ENCODE peak calls at places on chromosomes 7 and 10, in six cellular contexts. One of them, this sample, is unnamed.

GRCh38 chr10:32795598-32796183 is 162.3 kb downstream of the ITGB1 start:
- DNase-seq in H1: no peak
- DNase-seq in IMR-90: peak
- DNase-seq in neuronal stem cell: peak
- DNase-seq in H9: no peak
- DNase-seq in mesenchymal stem cell: peak
- DNase-seq in this sample: peak

GRCh38 chr10:78851652-78852051 is 217.1 kb upstream of the ZMIZ1 start:
- DNase-seq in H1: no peak
- DNase-seq in IMR-90: no peak
- DNase-seq in neuronal stem cell: no peak
- DNase-seq in H9: no peak
- DNase-seq in mesenchymal stem cell: no peak
- DNase-seq in this sample: peak

GRCh38 chr10:117001144-117001543 is 3.8 kb downstream of the SHTN1 start:
- DNase-seq in H1: no peak
- DNase-seq in IMR-90: no peak
- DNase-seq in neuronal stem cell: no peak
- DNase-seq in H9: no peak
- DNase-seq in mesenchymal stem cell: no peak
- DNase-seq in this sample: no peak

GRCh38 chr7:149787428-149788299 is 14.3 kb upstream of the ZNF467 start:
- DNase-seq in H1: no peak
- DNase-seq in IMR-90: no peak
- DNase-seq in neuronal stem cell: no peak
- DNase-seq in H9: peak
- DNase-seq in mesenchymal stem cell: no peak
- DNase-seq in this sample: peak

GRCh38 chr7:36348256-36348655 is 41.4 kb upstream of the ANLN start:
- DNase-seq in H1: no peak
- DNase-seq in IMR-90: peak
- DNase-seq in neuronal stem cell: no peak
- DNase-seq in H9: no peak
- DNase-seq in mesenchymal stem cell: peak
- DNase-seq in this sample: no peak

GRCh38 chr7:142859829-142860228 is 5.0 kb downstream of the EPHB6 start:
- DNase-seq in H1: no peak
- DNase-seq in IMR-90: peak
- DNase-seq in neuronal stem cell: no peak
- DNase-seq in H9: no peak
- DNase-seq in mesenchymal stem cell: peak
- DNase-seq in this sample: no peak

GRCh38 chr7:100485514-100485913 is 1.8 kb downstream of the NYAP1 start:
- DNase-seq in H1: no peak
- DNase-seq in IMR-90: no peak
- DNase-seq in neuronal stem cell: no peak
- DNase-seq in H9: no peak
- DNase-seq in mesenchymal stem cell: peak
- DNase-seq in this sample: no peak

GRCh38 chr10:59108886-59109288 is 67.6 kb upstream of the PHYHIPL start:
- DNase-seq in H1: no peak
- DNase-seq in IMR-90: no peak
- DNase-seq in neuronal stem cell: no peak
- DNase-seq in H9: no peak
- DNase-seq in mesenchymal stem cell: no peak
- DNase-seq in this sample: no peak

GRCh38 chr7:66255533-66256100 is 50.5 kb downstream of the TPST1 start:
- DNase-seq in H1: no peak
- DNase-seq in IMR-90: peak
- DNase-seq in neuronal stem cell: no peak
- DNase-seq in H9: no peak
- DNase-seq in mesenchymal stem cell: peak
- DNase-seq in this sample: no peak

GRCh38 chr7:116403265-116403664 is 96.3 kb upstream of the CAV2 start:
- DNase-seq in H1: no peak
- DNase-seq in IMR-90: peak
- DNase-seq in neuronal stem cell: no peak
- DNase-seq in H9: no peak
- DNase-seq in mesenchymal stem cell: no peak
- DNase-seq in this sample: no peak

GRCh38 chr7:55526770-55527169 is 45.5 kb downstream of the VOPP1 start:
- DNase-seq in H1: no peak
- DNase-seq in IMR-90: no peak
- DNase-seq in neuronal stem cell: peak
- DNase-seq in H9: peak
- DNase-seq in mesenchymal stem cell: no peak
- DNase-seq in this sample: peak

GRCh38 chr7:77653572-77653971 is 42.7 kb upstream of the RSBN1L start:
- DNase-seq in H1: no peak
- DNase-seq in IMR-90: no peak
- DNase-seq in neuronal stem cell: no peak
- DNase-seq in H9: no peak
- DNase-seq in mesenchymal stem cell: no peak
- DNase-seq in this sample: no peak

GRCh38 chr10:113519616-113520015 is 33.2 kb upstream of the HABP2 start:
- DNase-seq in H1: no peak
- DNase-seq in IMR-90: no peak
- DNase-seq in neuronal stem cell: no peak
- DNase-seq in H9: no peak
- DNase-seq in mesenchymal stem cell: no peak
- DNase-seq in this sample: peak

GRCh38 chr7:151792671-151793070 is 84.2 kb downstream of the PRKAG2 start:
- DNase-seq in H1: no peak
- DNase-seq in IMR-90: no peak
- DNase-seq in neuronal stem cell: no peak
- DNase-seq in H9: no peak
- DNase-seq in mesenchymal stem cell: no peak
- DNase-seq in this sample: no peak

GRCh38 chr10:130751106-130751840 is 560.2 kb downstream of the TCERG1L start:
- DNase-seq in H1: no peak
- DNase-seq in IMR-90: no peak
- DNase-seq in neuronal stem cell: no peak
- DNase-seq in H9: peak
- DNase-seq in mesenchymal stem cell: no peak
- DNase-seq in this sample: no peak

GRCh38 chr7:24141876-24142509 is 142.0 kb upstream of the NPY start:
- DNase-seq in H1: no peak
- DNase-seq in IMR-90: no peak
- DNase-seq in neuronal stem cell: no peak
- DNase-seq in H9: no peak
- DNase-seq in mesenchymal stem cell: no peak
- DNase-seq in this sample: no peak

DNA sequence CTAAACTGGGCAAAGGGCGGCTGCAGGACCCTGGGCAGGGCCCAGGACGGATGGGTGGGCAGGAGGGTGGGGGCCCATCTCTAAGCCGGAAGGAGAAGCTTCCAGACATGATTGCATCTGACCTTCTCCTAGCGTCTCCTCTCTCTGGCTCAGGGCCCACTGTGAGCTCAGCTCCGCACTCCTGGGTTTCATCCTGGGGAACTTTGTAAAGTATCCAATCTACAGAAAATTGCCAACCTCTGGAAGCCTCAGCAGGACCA is 8.8 kb upstream of the RET start:
- DNase-seq in H1: no peak
- DNase-seq in IMR-90: no peak
- DNase-seq in neuronal stem cell: no peak
- DNase-seq in H9: no peak
- DNase-seq in mesenchymal stem cell: no peak
- DNase-seq in this sample: no peak
- H2BK15ac ChIP-seq in H1: no peak
- H2BK15ac ChIP-seq in IMR-90: no peak
- H2BK15ac ChIP-seq in neuronal stem cell: no peak
- H2BK15ac ChIP-seq in H9: no peak
- H2BK15ac ChIP-seq in mesenchymal stem cell: no peak
- H2BK15ac ChIP-seq in this sample: no peak

DNA sequence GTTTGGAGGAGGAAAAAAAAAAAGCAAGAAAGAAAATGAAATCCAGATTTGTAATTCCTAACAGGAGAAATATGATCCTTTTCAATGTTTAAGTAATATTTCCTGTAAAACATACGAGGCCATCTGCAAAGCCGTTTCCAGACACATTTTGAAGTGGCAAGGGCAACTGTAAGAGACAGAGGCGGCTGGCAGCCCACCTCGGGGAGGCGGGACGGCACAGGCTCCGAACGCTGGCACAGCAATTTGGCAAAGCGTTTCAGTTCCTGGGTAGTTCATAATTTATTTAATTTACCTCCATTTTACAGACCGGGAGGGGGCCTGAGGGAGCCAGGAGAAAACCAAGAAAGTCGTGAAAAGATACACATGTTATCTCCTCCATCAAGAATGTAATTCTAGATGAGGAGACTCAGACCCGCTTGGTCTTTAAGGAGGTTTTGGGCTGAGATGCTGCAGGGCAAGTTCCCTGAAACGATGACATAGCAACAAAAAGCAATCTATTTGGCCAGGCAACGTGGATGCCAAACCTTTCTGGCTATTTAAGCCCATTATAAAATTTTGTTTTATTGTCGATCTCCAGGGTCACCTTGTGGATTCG is 448.5 kb upstream of the MKI67 start:
- DNase-seq in H1: no peak
- DNase-seq in IMR-90: no peak
- DNase-seq in neuronal stem cell: no peak
- DNase-seq in H9: no peak
- DNase-seq in mesenchymal stem cell: no peak
- DNase-seq in this sample: peak
- H4K8ac ChIP-seq in H1: no peak
- H4K8ac ChIP-seq in IMR-90: no peak
- H4K8ac ChIP-seq in neuronal stem cell: no peak
- H4K8ac ChIP-seq in H9: no peak
- H4K8ac ChIP-seq in mesenchymal stem cell: no peak
- H4K8ac ChIP-seq in this sample: no peak

DNA sequence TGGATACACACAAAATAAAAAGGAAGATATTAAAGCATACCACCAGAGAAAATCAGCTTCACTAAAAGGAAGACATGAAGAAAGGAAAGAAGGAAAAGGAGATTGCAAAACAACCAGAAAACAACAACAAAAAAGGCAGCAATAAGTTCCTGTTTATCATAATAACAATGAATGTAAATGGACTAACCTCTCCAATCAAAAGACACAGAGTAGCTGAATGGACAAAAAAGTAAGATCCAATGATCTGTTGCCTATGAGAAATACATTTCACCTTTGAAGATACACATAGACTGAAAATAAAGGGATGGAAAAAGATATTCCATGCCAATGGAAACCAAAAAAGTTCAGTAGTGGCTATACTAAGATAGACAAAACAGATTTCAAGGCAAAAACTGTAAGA is 30.3 kb upstream of the FAM171A1 start:
- DNase-seq in H1: no peak
- DNase-seq in IMR-90: no peak
- DNase-seq in neuronal stem cell: no peak
- DNase-seq in H9: no peak
- DNase-seq in mesenchymal stem cell: no peak
- DNase-seq in this sample: no peak
- H2BK15ac ChIP-seq in H1: no peak
- H2BK15ac ChIP-seq in IMR-90: no peak
- H2BK15ac ChIP-seq in neuronal stem cell: no peak
- H2BK15ac ChIP-seq in H9: no peak
- H2BK15ac ChIP-seq in mesenchymal stem cell: no peak
- H2BK15ac ChIP-seq in this sample: no peak

DNA sequence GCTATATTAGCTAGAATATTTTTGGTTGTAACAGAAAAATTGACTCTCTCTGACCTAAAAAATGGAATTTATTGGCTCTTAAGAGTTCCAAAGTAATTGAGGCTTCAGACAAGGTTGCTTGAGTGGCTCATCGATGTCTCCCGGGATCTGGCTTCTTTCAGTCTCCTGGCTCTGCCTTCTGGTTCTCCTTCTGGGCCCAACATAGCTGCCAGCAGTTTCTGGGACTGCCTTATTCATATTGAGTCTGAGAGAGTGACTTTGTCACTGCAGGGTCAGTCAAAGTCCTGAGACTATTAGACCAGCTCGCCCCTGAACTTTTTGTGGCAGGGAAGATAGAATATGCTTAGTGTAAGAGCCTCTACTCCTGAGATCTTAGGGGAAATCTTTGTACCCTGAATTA is 94.0 kb downstream of the MMRN2 start:
- DNase-seq in H1: no peak
- DNase-seq in IMR-90: no peak
- DNase-seq in neuronal stem cell: no peak
- DNase-seq in H9: no peak
- DNase-seq in mesenchymal stem cell: no peak
- DNase-seq in this sample: peak
- H4K8ac ChIP-seq in H1: no peak
- H4K8ac ChIP-seq in IMR-90: no peak
- H4K8ac ChIP-seq in neuronal stem cell: no peak
- H4K8ac ChIP-seq in H9: no peak
- H4K8ac ChIP-seq in mesenchymal stem cell: no peak
- H4K8ac ChIP-seq in this sample: no peak

GRCh38 chr7:155509025-155509724 is 37.2 kb downstream of the CNPY1 start:
- DNase-seq in H1: no peak
- DNase-seq in IMR-90: no peak
- DNase-seq in neuronal stem cell: no peak
- DNase-seq in H9: no peak
- DNase-seq in mesenchymal stem cell: no peak
- DNase-seq in this sample: peak
- H2BK15ac ChIP-seq in H1: no peak
- H2BK15ac ChIP-seq in IMR-90: no peak
- H2BK15ac ChIP-seq in neuronal stem cell: no peak
- H2BK15ac ChIP-seq in H9: no peak
- H2BK15ac ChIP-seq in mesenchymal stem cell: no peak
- H2BK15ac ChIP-seq in this sample: no peak

This sample was measured in mesendoderm.